ENCODE peak calls at places on chromosomes 12 and 14, in six cellular contexts. One of them, this sample, is unnamed.

GRCh38 chr12:94150483-94151225 is 2.3 kb downstream of the PLXNC1 start:
- DNase-seq in caudate nucleus: no peak
- DNase-seq in endothelial cell: no peak
- DNase-seq in NCI-H748 treated with DMSO at 0.1 percent for 48 hours: peak; percentile 58
- DNase-seq in activated naive CD8-positive, alpha-beta T cell treated with anti-CD3 and anti-CD28 coated beads, Interleukin-2, amount 50 U/mL, for 16 hours: no peak
- DNase-seq in AG04450: no peak
- DNase-seq in this sample: no peak

GRCh38 chr12:50620050-50620974 is 115.5 kb downstream of the DIP2B start:
- DNase-seq in AG04450: no peak
- DNase-seq in endothelial cell: no peak
- DNase-seq in caudate nucleus: no peak
- DNase-seq in NCI-H748 treated with DMSO at 0.1 percent for 48 hours: peak; percentile 33
- DNase-seq in activated naive CD8-positive, alpha-beta T cell treated with anti-CD3 and anti-CD28 coated beads, Interleukin-2, amount 50 U/mL, for 16 hours: no peak
- DNase-seq in this sample: no peak

GRCh38 chr12:95637471-95638155 is 86.3 kb upstream of the USP44 start:
- DNase-seq in caudate nucleus: no peak
- DNase-seq in AG04450: peak; percentile 96
- DNase-seq in NCI-H748 treated with DMSO at 0.1 percent for 48 hours: no peak
- DNase-seq in activated naive CD8-positive, alpha-beta T cell treated with anti-CD3 and anti-CD28 coated beads, Interleukin-2, amount 50 U/mL, for 16 hours: no peak
- DNase-seq in endothelial cell: no peak
- DNase-seq in this sample: no peak

GRCh38 chr12:576613-577110 is 86.6 kb downstream of the NINJ2 start:
- DNase-seq in AG04450: no peak
- DNase-seq in NCI-H748 treated with DMSO at 0.1 percent for 48 hours: no peak
- DNase-seq in caudate nucleus: no peak
- DNase-seq in activated naive CD8-positive, alpha-beta T cell treated with anti-CD3 and anti-CD28 coated beads, Interleukin-2, amount 50 U/mL, for 16 hours: no peak
- DNase-seq in endothelial cell: no peak
- DNase-seq in this sample: no peak

GRCh38 chr14:22764382-22764781 is 2.1 kb upstream of the OXA1L start:
- DNase-seq in endothelial cell: no peak
- DNase-seq in caudate nucleus: no peak
- DNase-seq in activated naive CD8-positive, alpha-beta T cell treated with anti-CD3 and anti-CD28 coated beads, Interleukin-2, amount 50 U/mL, for 16 hours: no peak
- DNase-seq in NCI-H748 treated with DMSO at 0.1 percent for 48 hours: no peak
- DNase-seq in AG04450: no peak
- DNase-seq in this sample: no peak

GRCh38 chr12:123916729-123917128 is 55.9 kb downstream of the CCDC92 start:
- DNase-seq in AG04450: no peak
- DNase-seq in endothelial cell: no peak
- DNase-seq in activated naive CD8-positive, alpha-beta T cell treated with anti-CD3 and anti-CD28 coated beads, Interleukin-2, amount 50 U/mL, for 16 hours: peak; percentile 34
- DNase-seq in NCI-H748 treated with DMSO at 0.1 percent for 48 hours: no peak
- DNase-seq in caudate nucleus: no peak
- DNase-seq in this sample: no peak

GRCh38 chr14:64644629-64645028 is 59.6 kb upstream of the PLEKHG3 start:
- DNase-seq in NCI-H748 treated with DMSO at 0.1 percent for 48 hours: no peak
- DNase-seq in endothelial cell: no peak
- DNase-seq in AG04450: no peak
- DNase-seq in caudate nucleus: no peak
- DNase-seq in activated naive CD8-positive, alpha-beta T cell treated with anti-CD3 and anti-CD28 coated beads, Interleukin-2, amount 50 U/mL, for 16 hours: no peak
- DNase-seq in this sample: no peak

GRCh38 chr12:29691146-29691854 is 92.4 kb downstream of the TMTC1 start:
- DNase-seq in activated naive CD8-positive, alpha-beta T cell treated with anti-CD3 and anti-CD28 coated beads, Interleukin-2, amount 50 U/mL, for 16 hours: no peak
- DNase-seq in caudate nucleus: no peak
- DNase-seq in AG04450: no peak
- DNase-seq in NCI-H748 treated with DMSO at 0.1 percent for 48 hours: no peak
- DNase-seq in endothelial cell: no peak
- DNase-seq in this sample: no peak

GRCh38 chr14:100554082-100554677 is 33.0 kb downstream of the BEGAIN start:
- DNase-seq in NCI-H748 treated with DMSO at 0.1 percent for 48 hours: no peak
- DNase-seq in AG04450: no peak
- DNase-seq in activated naive CD8-positive, alpha-beta T cell treated with anti-CD3 and anti-CD28 coated beads, Interleukin-2, amount 50 U/mL, for 16 hours: no peak
- DNase-seq in caudate nucleus: no peak
- DNase-seq in endothelial cell: no peak
- DNase-seq in this sample: no peak

GRCh38 chr14:85468815-85469214 is 61.1 kb upstream of the FLRT2 start:
- DNase-seq in activated naive CD8-positive, alpha-beta T cell treated with anti-CD3 and anti-CD28 coated beads, Interleukin-2, amount 50 U/mL, for 16 hours: no peak
- DNase-seq in NCI-H748 treated with DMSO at 0.1 percent for 48 hours: no peak
- DNase-seq in AG04450: no peak
- DNase-seq in endothelial cell: no peak
- DNase-seq in caudate nucleus: no peak
- DNase-seq in this sample: no peak

GRCh38 chr12:95634622-95635621 is 83.6 kb upstream of the USP44 start:
- DNase-seq in NCI-H748 treated with DMSO at 0.1 percent for 48 hours: no peak
- DNase-seq in caudate nucleus: no peak
- DNase-seq in activated naive CD8-positive, alpha-beta T cell treated with anti-CD3 and anti-CD28 coated beads, Interleukin-2, amount 50 U/mL, for 16 hours: no peak
- DNase-seq in endothelial cell: no peak
- DNase-seq in AG04450: peak; percentile 82
- DNase-seq in this sample: peak; percentile 77

This sample was measured in DMS153.